ENCODE peak calls at places on chromosome 10, in eight cellular contexts. Z is MM.1S, X is fibroblast of lung, U is NT2/D1, E is PC-3, N is neuronal stem cell, T is mammary epithelial cell, C is adipocyte. V is an unnamed sample.
A peak's percentile ranks its signal among the peaks of the same experiment; 100 is the strongest.

GRCh38 chr10:59561397-59562121 is 148.1 kb downstream of the SLC16A9 start:
- DNase-seq in T (peak; percentile 17), C (no peak), U (no peak), N (no peak), X (peak; percentile 76), E (peak; percentile 54), Z (no peak), V (no peak)

GRCh38 chr10:43224321-43224720 is 42.5 kb downstream of the RASGEF1A start:
- DNase-seq in E (peak; percentile 14), Z (no peak), T (no peak), N (no peak), C (no peak), U (no peak), X (no peak), V (no peak)

GRCh38 chr10:88934900-88935672 is 17.5 kb downstream of the ACTA2 start:
- DNase-seq in N (peak; percentile 65), T (peak; percentile 82), E (peak; percentile 79), C (peak; percentile 91), Z (peak; percentile 88), U (peak; percentile 55), X (peak; percentile 76), V (peak; percentile 85)

GRCh38 chr10:130924138-130924819 is 387.2 kb downstream of the TCERG1L start:
- DNase-seq in N (peak; percentile 66), E (no peak), T (no peak), Z (no peak), X (no peak), C (no peak), U (peak; percentile 39), V (peak; percentile 61)

GRCh38 chr10:112250555-112250954 is 32.6 kb upstream of the TECTB start:
- DNase-seq in C (no peak), E (peak; percentile 8), X (peak; percentile 64), N (no peak), T (peak; percentile 53), U (no peak), Z (no peak), V (no peak)

GRCh38 chr10:24255115-24255895 is 46.4 kb downstream of the KIAA1217 start:
- DNase-seq in N (no peak), Z (no peak), E (peak; percentile 59), U (peak; percentile 48), C (no peak), T (peak; percentile 86), X (peak; percentile 69), V (no peak)

GRCh38 chr10:75408911-75409885 is 7.6 kb upstream of the ZNF503 start:
- DNase-seq in T (peak; percentile 81), N (no peak), X (peak; percentile 42), U (no peak), Z (peak; percentile 73), E (peak; percentile 91), C (peak; percentile 82), V (peak; percentile 68)

GRCh38 chr10:78700413-78700812 is 368.4 kb upstream of the ZMIZ1 start:
- DNase-seq in C (no peak), Z (no peak), X (no peak), U (no peak), N (no peak), E (peak; percentile 98), T (no peak), V (no peak)

GRCh38 chr10:30877111-30877510 is 154.6 kb downstream of the ZNF438 start:
- DNase-seq in T (no peak), C (no peak), X (no peak), U (no peak), Z (no peak), E (no peak), N (no peak), V (no peak)

GRCh38 chr10:17237915-17238444 is 9.9 kb downstream of the VIM start:
- DNase-seq in Z (no peak), X (peak; percentile 59), C (peak; percentile 49), U (no peak), T (no peak), E (no peak), N (no peak), V (no peak)

GRCh38 chr10:24374134-24374915 is 165.4 kb downstream of the KIAA1217 start:
- DNase-seq in T (peak; percentile 23), N (no peak), Z (no peak), U (no peak), X (peak; percentile 92), C (peak; percentile 50), E (no peak), V (no peak)

GRCh38 chr10:122494833-122495232 is 33.5 kb downstream of the HTRA1 start:
- DNase-seq in T (peak; percentile 87), N (no peak), X (peak; percentile 91), E (peak; percentile 83), U (no peak), C (peak; percentile 89), Z (no peak), V (no peak)
- H3K9ac ChIP-seq in T (peak overlapping the region; percentile 57), N (no peak overlapping the region), X (no peak overlapping the region), E (peak overlapping the region; percentile 33), U (no peak overlapping the region), C (peak overlapping the region; percentile 86), Z (no peak overlapping the region), V (no peak overlapping the region)

DNA sequence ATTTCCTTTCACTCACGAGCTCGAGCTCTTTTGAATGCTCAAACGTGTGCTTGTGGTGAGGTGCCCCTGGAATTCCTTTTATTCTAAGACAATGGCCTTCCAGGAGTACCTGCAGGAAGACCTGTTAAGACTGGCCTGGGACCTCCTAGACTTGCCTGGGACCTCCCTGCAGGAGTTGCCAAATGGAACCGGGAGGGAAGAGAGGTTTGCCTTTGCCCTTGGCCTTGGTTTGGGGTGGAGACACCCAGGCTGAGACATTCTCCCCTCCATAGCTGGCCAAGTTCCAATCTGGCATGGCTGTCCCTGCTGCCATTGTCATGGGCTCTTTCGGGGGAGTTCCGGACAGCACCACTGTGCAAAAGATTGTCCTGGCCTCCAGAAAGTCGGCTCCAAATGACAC is 39.7 kb downstream of the DNAJB12 start:
- DNase-seq in U (no peak), Z (no peak), N (no peak), X (no peak), T (peak; percentile 61), C (no peak), E (no peak), V (peak; percentile 40)
- H3K4me1 ChIP-seq in U (peaks cover 10% of the 10 kb centered on the region), Z (peaks cover 14% of the 10 kb centered on the region), N (peaks cover 15% of the 10 kb centered on the region), X (peaks cover 28% of the 10 kb centered on the region), T (peaks cover 56% of the 10 kb centered on the region), C (peaks cover 41% of the 10 kb centered on the region), E (peaks cover 46% of the 10 kb centered on the region), V (peaks cover 24% of the 10 kb centered on the region)

GRCh38 chr10:100968037-100968736 is 1.1 kb upstream of the SEMA4G start:
- DNase-seq in Z (no peak), E (no peak), X (no peak), N (no peak), C (no peak), T (no peak), U (no peak), V (no peak)

GRCh38 chr10:100970914-100971811 is 1.9 kb downstream of the SEMA4G start:
- DNase-seq in T (no peak), N (no peak), E (no peak), Z (no peak), X (no peak), C (no peak), U (no peak), V (no peak)

GRCh38 chr10:100970076-100970913 is 991 bp downstream of the SEMA4G start:
- DNase-seq in N (no peak), Z (no peak), E (no peak), U (no peak), T (no peak), X (no peak), C (peak; percentile 15), V (peak; percentile 53)

GRCh38 chr10:100968839-100969174 is 497 bp upstream of the SEMA4G start:
- DNase-seq in Z (no peak), E (no peak), C (no peak), T (no peak), X (no peak), U (no peak), N (no peak), V (no peak)

DNA sequence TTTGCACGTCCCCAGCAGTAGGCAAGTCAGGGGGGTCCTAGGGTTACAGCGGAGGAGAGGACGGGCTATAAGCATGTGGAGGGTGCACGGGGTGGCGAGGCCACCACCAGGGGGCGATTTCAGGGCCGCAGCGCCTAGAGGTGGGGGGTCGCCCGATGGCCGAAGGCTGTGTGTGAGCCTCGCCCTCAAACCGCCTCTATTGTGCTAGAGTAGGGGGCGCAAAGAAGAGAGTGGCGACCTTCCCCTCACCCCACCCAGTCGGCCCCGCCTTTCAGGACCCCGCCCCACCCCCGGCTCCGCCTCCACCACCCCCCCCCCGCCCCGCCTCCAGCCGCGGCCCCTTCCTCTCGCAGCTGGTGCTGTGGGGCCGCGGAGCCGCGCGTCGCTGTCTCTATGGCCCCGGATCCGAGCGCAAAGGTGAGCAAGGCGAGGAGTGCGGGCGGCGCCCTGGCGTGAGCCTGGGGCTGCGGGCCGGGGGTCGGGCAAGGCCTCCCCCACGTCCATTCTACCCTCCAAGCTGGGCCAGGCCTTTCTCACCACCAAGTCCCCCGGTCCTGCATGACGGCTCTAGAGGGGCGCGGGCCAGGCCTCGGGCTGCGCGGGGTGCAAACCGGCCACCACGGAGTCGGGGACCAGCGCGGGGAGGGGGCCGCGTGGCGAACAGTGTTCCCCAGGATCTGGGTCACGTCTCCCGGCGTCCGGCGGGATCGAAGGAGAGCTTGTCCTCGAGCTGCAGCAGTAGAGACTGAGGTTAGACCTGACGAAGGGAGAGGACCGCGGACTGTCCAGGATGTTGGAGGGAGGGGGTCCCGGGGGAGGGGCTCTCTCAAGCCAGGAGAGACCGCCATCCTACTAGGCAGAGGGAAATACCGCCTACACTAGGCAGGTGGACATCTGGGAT is at the start of gene SEMA4G:
- DNase-seq in T (no peak), X (peak; percentile 15), U (peak; percentile 51), N (peak; percentile 56), E (peak; percentile 34), C (peak; percentile 65), Z (peak; percentile 39), V (peak; percentile 76)
- H3K9ac ChIP-seq in T (no peak within 1 kb of the TSS), X (peak within 1 kb of the TSS; percentile 21), U (peak within 1 kb of the TSS; percentile 77), N (peak within 1 kb of the TSS; percentile 92), E (peak within 1 kb of the TSS; percentile 34), C (peak within 1 kb of the TSS; percentile 58), Z (peak within 1 kb of the TSS; percentile 43), V (peak within 1 kb of the TSS; percentile 61)

DNA sequence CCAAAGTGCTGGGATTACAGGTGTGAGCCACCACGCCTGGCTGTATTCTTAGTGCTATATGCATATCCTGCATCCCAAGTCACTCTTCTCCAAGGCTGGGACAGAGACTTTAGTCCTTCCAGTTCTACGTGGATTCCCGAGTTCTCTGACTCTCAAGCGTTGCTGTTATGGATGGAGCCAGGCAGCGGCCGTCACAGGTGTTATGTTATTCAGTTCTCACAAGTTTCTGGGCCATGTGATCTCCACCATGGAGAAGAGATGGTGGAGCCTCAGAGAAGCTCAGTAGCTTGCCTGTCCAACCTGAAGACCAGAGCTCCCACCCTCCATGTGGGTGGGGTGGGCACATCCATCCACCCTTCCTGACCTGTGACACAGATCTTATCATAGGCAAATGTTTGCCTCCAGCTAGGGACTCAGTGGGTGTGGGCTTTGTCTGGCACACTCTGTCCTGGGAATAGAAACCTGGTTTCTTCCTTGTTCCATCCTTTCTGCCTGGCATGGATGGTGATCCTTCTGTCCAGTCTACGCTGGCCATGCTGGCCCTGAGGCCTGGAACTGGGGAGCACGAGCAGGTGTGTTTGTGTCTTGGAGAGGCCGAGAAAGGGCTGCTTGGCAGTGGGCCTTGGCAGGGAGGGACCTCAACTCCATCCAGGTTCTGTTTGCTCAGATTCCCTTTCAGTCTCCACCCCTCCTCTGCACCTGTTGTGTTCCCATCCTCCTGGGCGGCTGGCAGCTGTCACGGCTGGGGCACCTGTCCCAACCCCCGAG is 55.3 kb downstream of the NEURL1 start:
- DNase-seq in Z (no peak), E (no peak), X (no peak), T (no peak), U (no peak), C (no peak), N (no peak), V (no peak)
- H3K4me1 ChIP-seq in Z (peaks cover 20% of the 10 kb centered on the region), E (no peaks in the 10 kb centered on the region), X (no peaks in the 10 kb centered on the region), T (no peaks in the 10 kb centered on the region), U (peaks cover 15% of the 10 kb centered on the region), C (no peaks in the 10 kb centered on the region), N (no peaks in the 10 kb centered on the region), V (peaks cover 69% of the 10 kb centered on the region)

GRCh38 chr10:3465406-3465891 is 292.9 kb upstream of the PITRM1 start:
- DNase-seq in E (peak; percentile 59), T (no peak), X (no peak), C (no peak), U (no peak), Z (no peak), N (no peak), V (no peak)
- H3K9ac ChIP-seq in E (peak overlapping the region; percentile 55), T (no peak overlapping the region), X (no peak overlapping the region), C (peak overlapping the region; percentile 20), U (no peak overlapping the region), Z (no peak overlapping the region), N (no peak overlapping the region), V (no peak overlapping the region)

V was measured in Karpas-422.